ENCODE peak calls at places on chromosomes 1 and 21, in four cellular contexts. C is IMR-90, S is neural progenitor cell, R is A549. Z is an unnamed sample.

GRCh38 chr1:221891708-221892107 is 149.8 kb upstream of the DUSP10 start:
- DNase-seq in C (no peak), R (no peak), S (no peak), Z (no peak)

GRCh38 chr21:41659791-41660560 is 106.9 kb downstream of the RIPK4 start:
- DNase-seq in C (peak), R (no peak), S (no peak), Z (no peak)

GRCh38 chr1:234862944-234863515 is 253.1 kb upstream of the IRF2BP2 start:
- DNase-seq in S (peak), C (peak), R (no peak), Z (peak)

GRCh38 chr1:226100436-226101347 is 38.2 kb downstream of the H3-3A start:
- DNase-seq in R (peak), S (peak), C (peak), Z (peak)

GRCh38 chr1:44405804-44406743 is 1.0 kb downstream of the RNF220 start:
- DNase-seq in C (no peak), S (peak), R (peak), Z (peak)

GRCh38 chr1:13617773-13618172 is 34.1 kb downstream of the PDPN start:
- DNase-seq in S (no peak), C (no peak), R (no peak), Z (no peak)

GRCh38 chr1:17437260-17438175 is 2.0 kb downstream of the RCC2 start:
- DNase-seq in R (no peak), C (peak), S (peak), Z (peak)

GRCh38 chr1:17952506-17952905 is 155.1 kb upstream of the IGSF21 start:
- DNase-seq in R (no peak), C (no peak), S (no peak), Z (no peak)

GRCh38 chr1:78102082-78102481 is 56.3 kb downstream of the GIPC2 start:
- DNase-seq in C (peak), S (no peak), R (no peak), Z (no peak)

GRCh38 chr1:31871703-31872102 is 55.9 kb upstream of the SPOCD1 start:
- DNase-seq in S (no peak), C (no peak), R (no peak), Z (no peak)

GRCh38 chr1:232380556-232380955 is 249.4 kb downstream of the SIPA1L2 start:
- DNase-seq in C (no peak), R (no peak), S (no peak), Z (no peak)

GRCh38 chr1:62371375-62371774 is 52.1 kb upstream of the KANK4 start:
- DNase-seq in S (no peak), R (no peak), C (no peak), Z (no peak)

GRCh38 chr1:154883919-154884867 is 14.1 kb upstream of the KCNN3 start:
- DNase-seq in C (no peak), R (no peak), S (no peak), Z (no peak)

GRCh38 chr1:234611799-234612351 is 1.9 kb upstream of the IRF2BP2 start:
- DNase-seq in S (peak), C (no peak), R (no peak), Z (peak)

GRCh38 chr1:64173300-64173940 is 30.0 kb upstream of the UBE2U start:
- DNase-seq in R (no peak), S (no peak), C (no peak), Z (no peak)

GRCh38 chr1:207971511-207972224 is 60.7 kb upstream of the CD34 start:
- DNase-seq in R (no peak), S (no peak), C (no peak), Z (no peak)

GRCh38 chr1:47393141-47393540 is 22.9 kb upstream of the FOXE3 start:
- DNase-seq in C (peak), R (no peak), S (no peak), Z (no peak)

GRCh38 chr1:156433032-156433431 is 64.0 kb downstream of the RHBG start:
- DNase-seq in R (no peak), S (no peak), C (no peak), Z (no peak)
- H3K4me2 ChIP-seq in R (no peak), S (no peak), C (no peak), Z (no peak)

GRCh38 chr1:198637915-198638437 is 864 bp upstream of the PTPRC start:
- DNase-seq in C (no peak), S (no peak), R (no peak), Z (no peak)

GRCh38 chr1:198638441-198638840 is 399 bp upstream of the PTPRC start:
- DNase-seq in R (no peak), S (no peak), C (no peak), Z (no peak)

GRCh38 chr1:198638894-198639319 is at the start of gene PTPRC:
- DNase-seq in S (no peak), R (no peak), C (no peak), Z (no peak)

GRCh38 chr1:198641506-198641905 is 2.7 kb downstream of the PTPRC start:
- DNase-seq in R (no peak), C (peak), S (no peak), Z (no peak)

GRCh38 chr1:198639581-198640235 is 868 bp downstream of the PTPRC start:
- DNase-seq in C (no peak), R (no peak), S (no peak), Z (no peak)
- H3K27ac ChIP-seq in C (no peak), R (no peak), S (no peak), Z (no peak)

DNA sequence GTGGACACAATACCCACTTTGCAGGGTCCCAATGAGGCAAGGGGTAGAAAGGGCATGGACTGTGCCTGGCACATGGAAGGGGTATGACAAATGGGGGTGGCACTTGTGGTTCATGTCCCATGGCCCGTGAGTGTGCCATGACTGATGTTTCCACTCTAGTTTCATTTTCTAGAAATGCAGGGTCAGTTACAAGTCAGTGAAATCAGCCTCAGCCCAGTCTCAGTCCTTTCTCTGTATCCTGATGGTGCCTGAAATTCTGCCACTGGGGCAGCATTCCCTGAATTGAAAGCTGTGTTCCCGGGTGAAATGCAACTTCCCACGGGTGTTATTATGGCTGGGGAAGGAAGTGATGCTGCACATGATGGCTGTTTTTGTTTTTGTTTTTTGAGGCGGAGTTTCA is 110.8 kb upstream of the ZBTB40 start:
- DNase-seq in C (no peak), S (no peak), R (no peak), Z (no peak)
- H3K4me2 ChIP-seq in C (no peak), S (no peak), R (no peak), Z (no peak)

DNA sequence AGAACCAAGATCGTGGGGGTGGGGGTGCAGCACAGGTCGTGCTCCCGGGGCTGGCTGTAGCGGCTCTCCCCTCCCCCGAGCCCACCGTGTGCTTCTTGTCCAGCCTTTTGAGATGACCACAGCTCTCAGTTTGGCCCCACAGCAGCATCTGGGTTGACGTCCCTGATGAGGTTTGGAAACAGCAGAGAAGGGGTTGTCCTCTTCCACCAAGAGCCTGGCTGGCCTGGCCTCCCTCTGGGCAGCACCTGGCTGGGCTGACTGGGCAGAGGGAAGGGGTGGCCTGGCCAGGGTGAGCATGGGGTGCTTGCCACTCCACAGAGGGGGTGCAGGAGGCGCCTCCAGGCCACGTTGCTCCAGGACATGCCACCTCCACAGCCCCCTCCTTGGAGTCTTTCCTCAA is 61.5 kb downstream of the SKI start:
- DNase-seq in R (no peak), C (no peak), S (no peak), Z (no peak)
- H3K27ac ChIP-seq in R (peak), C (peak), S (peak), Z (no peak)

GRCh38 chr21:33301632-33302002 is 23.2 kb upstream of the IFNAR1 start:
- DNase-seq in R (no peak), C (no peak), S (no peak), Z (no peak)
- H3K4me2 ChIP-seq in R (no peak), C (no peak), S (no peak), Z (peak)

GRCh38 chr1:112318698-112319370 is 77.2 kb upstream of the CTTNBP2NL start:
- DNase-seq in R (no peak), C (no peak), S (no peak), Z (no peak)
- H3K27ac ChIP-seq in R (no peak), C (no peak), S (no peak), Z (no peak)

GRCh38 chr21:43332872-43333300 is 94.0 kb downstream of the SIK1 start:
- DNase-seq in C (peak), R (no peak), S (peak), Z (no peak)

GRCh38 chr21:43333301-43334062 is 93.4 kb downstream of the SIK1 start:
- DNase-seq in S (peak), R (peak), C (peak), Z (peak)

GRCh38 chr21:43332461-43332860 is 94.5 kb downstream of the SIK1 start:
- DNase-seq in S (no peak), C (no peak), R (no peak), Z (no peak)

GRCh38 chr21:43335119-43335518 is 91.8 kb downstream of the SIK1 start:
- DNase-seq in R (no peak), C (no peak), S (no peak), Z (no peak)

DNA sequence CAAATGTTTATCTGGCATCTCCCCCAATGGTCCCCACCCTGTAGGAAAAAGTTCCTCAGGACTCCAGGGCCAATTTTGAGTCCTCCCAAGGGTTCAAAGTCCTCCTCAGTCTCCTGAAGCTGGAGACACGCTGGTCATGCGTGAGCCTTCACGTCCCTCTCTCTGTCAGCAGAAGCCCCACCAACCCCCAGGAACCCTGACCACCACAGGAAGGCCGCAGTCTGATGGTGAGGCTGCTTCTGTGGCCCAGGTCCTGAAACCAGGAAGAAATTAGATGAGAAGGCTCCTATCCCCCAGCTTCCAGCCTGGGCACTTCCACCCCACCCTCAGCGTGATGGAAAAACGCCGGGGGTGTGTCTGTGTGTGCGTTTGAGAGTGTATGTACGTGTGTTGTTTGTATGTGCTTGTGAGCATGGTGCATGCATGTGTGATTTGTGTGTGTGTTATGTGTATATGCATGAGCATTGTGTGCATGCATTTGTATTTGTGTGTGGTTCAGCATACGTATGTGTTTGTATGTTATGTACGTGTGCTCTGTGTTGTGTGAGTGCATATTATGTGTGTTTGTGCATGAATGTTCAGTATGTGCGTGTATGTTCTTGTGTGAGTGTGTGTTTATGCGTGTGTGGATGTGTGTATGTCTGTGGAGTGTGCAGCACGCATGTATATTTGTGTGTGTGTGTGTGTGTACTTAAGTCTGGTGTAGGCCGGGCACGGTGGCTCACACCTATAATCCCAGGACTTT is 92.5 kb downstream of the SIK1 start:
- DNase-seq in C (no peak), R (no peak), S (no peak), Z (no peak)
- H3K4me2 ChIP-seq in C (no peak), R (peak), S (no peak), Z (peak)